ENCODE peak calls at places on chromosome 16, in five cellular contexts. R is esophagus squamous epithelium, X is ovary, Q is prostate gland, A is transverse colon. G is an unnamed sample.

GRCh38 chr16:50800074-50800473 is 58.2 kb downstream of the CYLD start:
- DNase-seq in R (no peak), X (no peak), Q (no peak), A (no peak), G (no peak)

GRCh38 chr16:57277586-57277985 is 6.9 kb downstream of the PLLP start:
- DNase-seq in R (no peak), X (no peak), Q (no peak), A (no peak), G (no peak)

GRCh38 chr16:30491744-30492308 is 19.3 kb downstream of the ITGAL start:
- DNase-seq in R (no peak), X (no peak), Q (peak), A (peak), G (no peak)

GRCh38 chr16:6081320-6081976 is 983.9 kb upstream of the EEF2KMT start:
- DNase-seq in R (no peak), X (no peak), Q (no peak), A (peak), G (no peak)

GRCh38 chr16:87855852-87856715 is 13.2 kb downstream of the SLC7A5 start:
- DNase-seq in R (peak), X (peak), Q (peak), A (peak), G (peak)

GRCh38 chr16:79845006-79845733 is 244.6 kb upstream of the MAF start:
- DNase-seq in R (no peak), X (no peak), Q (no peak), A (no peak), G (no peak)

GRCh38 chr16:12208341-12209035 is 232.0 kb downstream of the SNX29 start:
- DNase-seq in R (no peak), X (no peak), Q (no peak), A (no peak), G (no peak)

GRCh38 chr16:19687279-19687678 is 30.7 kb downstream of the KNOP1 start:
- DNase-seq in R (no peak), X (no peak), Q (no peak), A (no peak), G (no peak)

GRCh38 chr16:359871-360697 is 7.6 kb upstream of the AXIN1 start:
- DNase-seq in R (no peak), X (no peak), Q (no peak), A (peak), G (no peak)

GRCh38 chr16:11563493-11564040 is 23.2 kb downstream of the LITAF start:
- DNase-seq in R (no peak), X (no peak), Q (no peak), A (no peak), G (no peak)

GRCh38 chr16:56861092-56861610 is 3.9 kb upstream of the SLC12A3 start:
- DNase-seq in R (no peak), X (no peak), Q (no peak), A (no peak), G (no peak)

GRCh38 chr16:19282101-19282500 is 3.4 kb upstream of the CLEC19A start:
- DNase-seq in R (no peak), X (no peak), Q (no peak), A (no peak), G (no peak)

GRCh38 chr16:22001591-22001990 is 675 bp upstream of the PDZD9 start:
- DNase-seq in R (no peak), X (no peak), Q (no peak), A (no peak), G (no peak)

GRCh38 chr16:30122621-30123160 is 329 bp downstream of the MAPK3 start:
- DNase-seq in R (no peak), X (no peak), Q (no peak), A (no peak), G (no peak)

GRCh38 chr16:35405547-35405946 is 1946.1 kb downstream of the TP53TG3F start:
- DNase-seq in R (no peak), X (no peak), Q (no peak), A (no peak), G (peak)

GRCh38 chr16:4298761-4299522 is 16.9 kb upstream of the GLIS2 start:
- DNase-seq in R (no peak), X (peak), Q (peak), A (peak), G (no peak)

GRCh38 chr16:88549671-88550643 is 20.2 kb upstream of the ZC3H18 start:
- DNase-seq in R (no peak), X (no peak), Q (no peak), A (no peak), G (no peak)

GRCh38 chr16:72474511-72475123 is 302.7 kb upstream of the PMFBP1 start:
- DNase-seq in R (no peak), X (no peak), Q (no peak), A (no peak), G (no peak)

GRCh38 chr16:27401768-27402568 is at the start of gene IL21R:
- DNase-seq in R (no peak), X (no peak), Q (no peak), A (peak), G (peak)
- H3K4me3 ChIP-seq in R (no peak), X (no peak), Q (no peak), A (no peak), G (no peak)

GRCh38 chr16:2675021-2675420 is 7.3 kb upstream of the KCTD5 start:
- DNase-seq in R (no peak), X (peak), Q (no peak), A (no peak), G (no peak)

GRCh38 chr16:2671741-2672140 is 10.6 kb upstream of the KCTD5 start:
- DNase-seq in R (no peak), X (no peak), Q (no peak), A (no peak), G (no peak)

GRCh38 chr16:2675714-2676113 is 6.6 kb upstream of the KCTD5 start:
- DNase-seq in R (no peak), X (no peak), Q (no peak), A (no peak), G (no peak)

DNA sequence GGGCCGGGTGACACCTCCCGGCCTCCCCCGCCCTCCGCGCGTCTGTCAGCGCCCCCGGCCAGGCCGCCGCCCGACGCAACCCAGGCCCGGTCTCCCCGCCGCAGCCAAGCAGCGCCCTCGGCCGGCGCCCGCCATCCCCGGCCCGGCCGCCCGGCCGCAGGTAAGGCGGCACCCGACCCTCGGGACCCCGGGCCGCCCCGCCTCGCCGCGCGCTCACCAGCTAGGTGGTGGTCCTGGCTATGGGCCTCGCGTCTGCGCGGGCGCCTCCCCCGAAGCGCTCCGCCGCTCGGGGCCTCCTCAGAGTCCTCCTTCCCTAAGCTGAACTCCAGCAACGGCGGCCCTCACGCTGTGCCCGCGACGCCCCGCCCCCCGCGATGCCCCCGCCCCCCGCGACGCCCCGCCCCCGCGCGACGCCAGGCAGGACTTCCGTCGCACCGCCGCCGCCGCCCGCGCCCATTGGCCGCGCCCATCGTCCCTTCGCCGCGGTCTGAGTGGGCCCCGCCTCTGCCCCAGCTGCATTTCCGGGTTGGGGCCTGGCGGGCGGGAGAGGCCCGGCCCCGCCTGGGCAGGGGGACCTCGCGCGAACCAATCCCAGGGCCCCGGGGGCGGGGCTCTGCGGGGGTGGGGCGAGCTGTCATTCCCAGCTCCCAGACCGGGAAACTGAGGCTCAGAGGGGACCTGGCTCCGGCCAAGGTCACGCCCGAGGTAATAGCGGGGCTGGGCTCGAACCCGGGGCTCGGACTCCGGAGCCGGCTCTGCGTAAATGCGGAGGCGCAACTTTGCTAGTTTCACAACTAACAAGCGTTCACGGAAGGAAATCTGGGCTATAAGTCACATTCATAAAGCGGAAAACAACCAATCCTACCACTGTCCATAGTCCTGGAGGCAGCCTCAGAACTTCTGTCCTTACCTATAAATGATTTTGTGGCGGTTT is 9.0 kb upstream of the KCTD5 start:
- DNase-seq in R (peak), X (peak), Q (peak), A (peak), G (peak)
- TF ChIP-seq POLR2A in R (peak), X (peak), Q (peak), A (peak), G (peak)

GRCh38 chr16:23355106-23355670 is 53.1 kb downstream of the SCNN1B start:
- DNase-seq in R (no peak), X (no peak), Q (no peak), A (no peak), G (no peak)

GRCh38 chr16:23348579-23349469 is 46.7 kb downstream of the SCNN1B start:
- DNase-seq in R (no peak), X (peak), Q (no peak), A (no peak), G (no peak)

GRCh38 chr16:23354246-23354645 is 52.1 kb downstream of the SCNN1B start:
- DNase-seq in R (no peak), X (no peak), Q (no peak), A (no peak), G (no peak)

GRCh38 chr16:23353440-23353839 is 51.3 kb downstream of the SCNN1B start:
- DNase-seq in R (no peak), X (no peak), Q (no peak), A (no peak), G (no peak)

DNA sequence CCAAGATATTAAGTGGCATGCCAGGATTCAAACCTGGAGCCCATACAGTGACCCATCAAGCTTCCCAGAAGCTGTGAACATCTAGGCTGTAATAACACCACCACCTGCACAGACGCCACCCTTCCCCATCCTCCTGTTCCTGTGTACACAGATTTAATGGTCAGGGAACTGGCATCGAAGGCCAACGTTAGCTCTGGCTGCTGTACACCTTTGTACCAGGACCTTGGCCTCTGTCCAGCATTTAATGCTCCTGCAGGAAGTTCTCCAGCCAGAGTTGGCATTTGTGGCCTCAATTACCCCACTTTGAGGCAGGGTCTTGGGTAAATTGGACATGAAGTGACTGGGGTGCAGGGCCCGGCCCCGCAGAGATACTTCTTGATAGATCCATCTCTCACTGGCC is 49.3 kb downstream of the SCNN1B start:
- DNase-seq in R (no peak), X (no peak), Q (peak), A (peak), G (no peak)
- TF ChIP-seq CTCF in R (no peak), X (no peak), Q (no peak), A (no peak), G (no peak)

GRCh38 chr16:86566601-86566965 is at the start of gene FOXC2:
- DNase-seq in R (no peak), X (peak), Q (peak), A (peak), G (peak)
- H3K4me3 ChIP-seq in R (peak), X (peak), Q (peak), A (peak), G (peak)

GRCh38 chr16:3021449-3022207 is 1.5 kb downstream of the TNFRSF12A start:
- DNase-seq in R (no peak), X (peak), Q (peak), A (peak), G (peak)
- TF ChIP-seq POLR2A in R (no peak), X (no peak), Q (no peak), A (peak), G (peak)

DNA sequence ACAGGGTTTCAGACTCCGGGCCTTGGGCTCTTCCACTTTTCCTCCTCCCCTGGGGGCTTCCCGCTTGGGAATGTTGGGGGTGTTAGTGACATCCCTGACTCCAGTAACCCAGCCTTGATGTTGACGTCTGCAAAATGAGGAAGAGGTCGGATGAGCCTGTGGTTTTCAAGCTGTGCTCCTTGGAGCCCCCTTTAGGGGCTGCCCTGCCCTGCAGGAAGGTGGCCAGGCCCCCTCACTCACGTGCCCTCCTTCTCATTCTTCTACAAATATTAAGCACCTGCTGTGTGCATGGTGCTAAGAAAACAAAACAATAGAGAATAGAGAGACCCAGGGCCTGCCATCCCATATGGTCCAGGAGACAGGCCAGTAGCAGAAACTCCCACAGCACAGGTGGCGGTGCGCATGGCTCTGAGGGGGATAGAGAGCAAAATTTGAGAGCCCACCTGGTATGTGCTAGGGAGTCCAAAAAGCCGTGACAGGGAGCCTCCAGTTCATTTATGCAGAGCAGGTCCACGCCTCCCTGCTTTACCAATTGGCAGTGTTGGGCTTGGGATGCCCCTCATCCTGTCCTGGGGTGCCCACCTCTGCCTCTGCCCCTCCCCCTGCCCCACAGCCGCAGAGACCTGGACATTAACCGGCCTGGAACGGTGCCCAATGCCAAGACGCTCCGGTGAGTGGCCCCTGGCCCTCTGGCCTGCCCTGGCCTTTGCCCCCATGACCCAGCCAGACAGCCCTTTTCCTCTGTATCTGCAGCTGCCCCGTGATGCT is 7.4 kb downstream of the NDRG4 start:
- DNase-seq in R (no peak), X (peak), Q (no peak), A (no peak), G (no peak)
- TF ChIP-seq CTCF in R (no peak), X (no peak), Q (no peak), A (no peak), G (no peak)

GRCh38 chr16:67393111-67393789 is at the start of gene TPPP3:
- DNase-seq in R (no peak), X (peak), Q (no peak), A (peak), G (peak)

GRCh38 chr16:67393790-67394270 is 532 bp upstream of the TPPP3 start:
- DNase-seq in R (no peak), X (peak), Q (no peak), A (no peak), G (no peak)

GRCh38 chr16:67395105-67395457 is 1.8 kb upstream of the TPPP3 start:
- DNase-seq in R (no peak), X (no peak), Q (no peak), A (no peak), G (no peak)

GRCh38 chr16:67395458-67396158 is 2.3 kb upstream of the TPPP3 start:
- DNase-seq in R (no peak), X (peak), Q (no peak), A (no peak), G (no peak)

GRCh38 chr16:67394271-67395104 is 1.2 kb upstream of the TPPP3 start:
- DNase-seq in R (no peak), X (peak), Q (no peak), A (no peak), G (no peak)
- H3K4me3 ChIP-seq in R (peak), X (peak), Q (peak), A (peak), G (peak)

GRCh38 chr16:1667916-1668315 is 10.2 kb upstream of the JPT2 start:
- DNase-seq in R (no peak), X (no peak), Q (no peak), A (no peak), G (no peak)

GRCh38 chr16:1665829-1666228 is 12.2 kb upstream of the JPT2 start:
- DNase-seq in R (no peak), X (no peak), Q (no peak), A (no peak), G (no peak)

GRCh38 chr16:1667271-1667670 is 10.8 kb upstream of the JPT2 start:
- DNase-seq in R (no peak), X (no peak), Q (no peak), A (no peak), G (no peak)

GRCh38 chr16:1668612-1669319 is 9.3 kb upstream of the JPT2 start:
- DNase-seq in R (no peak), X (no peak), Q (no peak), A (no peak), G (no peak)

GRCh38 chr16:1666316-1666715 is 11.8 kb upstream of the JPT2 start:
- DNase-seq in R (no peak), X (no peak), Q (no peak), A (no peak), G (no peak)
- TF ChIP-seq POLR2A in R (no peak), X (no peak), Q (no peak), A (no peak), G (no peak)

G was measured in gastrocnemius medialis.